ENCODE peak calls at places on chromosomes 4 and X, in nine cellular contexts. E is IMR-90, H is body of pancreas, M is upper lobe of left lung, V is colonic mucosa, Q is Peyer's patch, O is ascending aorta, L is heart left ventricle, K is stomach. T is an unnamed sample.

GRCh38 chrX:24513416-24513815 is 48.3 kb downstream of the PDK3 start:
- DNase-seq in E (no peak), H (no peak), M (no peak), V (no peak), Q (no peak), O (no peak), L (no peak), K (no peak), T (no peak)

GRCh38 chrX:10233173-10233572 is 76.4 kb downstream of the CLCN4 start:
- DNase-seq in E (peak; percentile 65), H (no peak), M (no peak), V (no peak), Q (no peak), O (no peak), L (no peak), K (no peak), T (no peak)

GRCh38 chrX:41922694-41923171 is 621 bp downstream of the CASK start:
- DNase-seq in E (no peak), H (peak; percentile 7), M (no peak), V (peak; percentile 29), Q (peak; percentile 64), O (no peak), L (peak; percentile 62), K (no peak), T (no peak)

GRCh38 chr4:188037003-188037713 is 41.6 kb downstream of the ZFP42 start:
- DNase-seq in E (no peak), H (no peak), M (no peak), V (no peak), Q (no peak), O (no peak), L (no peak), K (no peak), T (no peak)

GRCh38 chr4:19739101-19739651 is 512.5 kb upstream of the SLIT2 start:
- DNase-seq in E (peak; percentile 95), H (no peak), M (no peak), V (no peak), Q (no peak), O (no peak), L (no peak), K (no peak), T (no peak)

GRCh38 chr4:154329268-154329858 is 162.2 kb downstream of the DCHS2 start:
- DNase-seq in E (peak; percentile 10), H (no peak), M (peak; percentile 17), V (no peak), Q (no peak), O (no peak), L (peak; percentile 47), K (no peak), T (no peak)

GRCh38 chr4:112170451-112170993 is 25.3 kb downstream of the FAM241A start:
- DNase-seq in E (peak; percentile 92), H (no peak), M (no peak), V (no peak), Q (no peak), O (no peak), L (no peak), K (no peak), T (no peak)

GRCh38 chrX:16113978-16114554 is 9.3 kb upstream of the GRPR start:
- DNase-seq in E (no peak), H (no peak), M (no peak), V (no peak), Q (no peak), O (no peak), L (no peak), K (no peak), T (no peak)

GRCh38 chrX:47224266-47224895 is 5.9 kb downstream of the CDK16 start:
- DNase-seq in E (no peak), H (no peak), M (no peak), V (no peak), Q (no peak), O (no peak), L (no peak), K (no peak), T (no peak)

GRCh38 chrX:73876897-73877296 is 313.9 kb downstream of the CHIC1 start:
- DNase-seq in E (no peak), H (no peak), M (no peak), V (no peak), Q (no peak), O (no peak), L (no peak), K (no peak), T (no peak)

GRCh38 chr4:123096038-123096437 is 173.6 kb upstream of the NUDT6 start:
- DNase-seq in E (no peak), H (no peak), M (no peak), V (no peak), Q (no peak), O (no peak), L (no peak), K (no peak), T (no peak)

GRCh38 chr4:69759189-69759604 is 1.2 kb downstream of the SULT1B1 start:
- DNase-seq in E (no peak), H (no peak), M (no peak), V (peak; percentile 51), Q (no peak), O (no peak), L (no peak), K (no peak), T (no peak)

GRCh38 chrX:316351-317325 is 2.0 kb downstream of the GTPBP6 start:
- DNase-seq in E (no peak), H (no peak), M (peak; percentile 85), V (no peak), Q (no peak), O (no peak), L (peak; percentile 62), K (no peak), T (no peak)

GRCh38 chr4:55528495-55528894 is 18.2 kb downstream of the CLOCK start:
- DNase-seq in E (no peak), H (no peak), M (no peak), V (no peak), Q (no peak), O (no peak), L (no peak), K (no peak), T (no peak)

GRCh38 chrX:81662381-81662780 is 460.5 kb downstream of the SH3BGRL start:
- DNase-seq in E (no peak), H (no peak), M (no peak), V (no peak), Q (no peak), O (no peak), L (no peak), K (no peak), T (no peak)

GRCh38 chrX:143853488-143853887 is 30.4 kb upstream of the UBE2NL start:
- DNase-seq in E (no peak), H (no peak), M (no peak), V (no peak), Q (no peak), O (no peak), L (no peak), K (no peak), T (no peak)

GRCh38 chr4:8078109-8078494 is 80.5 kb downstream of the ABLIM2 start:
- DNase-seq in E (no peak), H (no peak), M (no peak), V (no peak), Q (no peak), O (no peak), L (peak; percentile 22), K (no peak), T (no peak)

GRCh38 chr4:23697001-23697528 is 192.8 kb downstream of the PPARGC1A start:
- DNase-seq in E (no peak), H (no peak), M (no peak), V (no peak), Q (no peak), O (no peak), L (no peak), K (no peak), T (no peak)

GRCh38 chr4:168917150-168917779 is 92.8 kb downstream of the CBR4 start:
- DNase-seq in E (peak; percentile 54), H (no peak), M (no peak), V (no peak), Q (no peak), O (no peak), L (no peak), K (no peak), T (no peak)

GRCh38 chrX:56503941-56504673 is 59.3 kb upstream of the UBQLN2 start:
- DNase-seq in E (no peak), H (no peak), M (no peak), V (no peak), Q (no peak), O (no peak), L (no peak), K (no peak), T (no peak)

GRCh38 chrX:56505866-56506265 is 57.6 kb upstream of the UBQLN2 start:
- DNase-seq in E (no peak), H (no peak), M (no peak), V (no peak), Q (no peak), O (no peak), L (no peak), K (no peak), T (no peak)
- H3K9me3 ChIP-seq in E (no peaks in the 10 kb centered on the region), H (no peaks in the 10 kb centered on the region), M (no peaks in the 10 kb centered on the region), V (no peaks in the 10 kb centered on the region), Q (no peaks in the 10 kb centered on the region), O (no peaks in the 10 kb centered on the region), L (no peaks in the 10 kb centered on the region), K (peaks cover 31% of the 10 kb centered on the region), T (no peaks in the 10 kb centered on the region)

DNA sequence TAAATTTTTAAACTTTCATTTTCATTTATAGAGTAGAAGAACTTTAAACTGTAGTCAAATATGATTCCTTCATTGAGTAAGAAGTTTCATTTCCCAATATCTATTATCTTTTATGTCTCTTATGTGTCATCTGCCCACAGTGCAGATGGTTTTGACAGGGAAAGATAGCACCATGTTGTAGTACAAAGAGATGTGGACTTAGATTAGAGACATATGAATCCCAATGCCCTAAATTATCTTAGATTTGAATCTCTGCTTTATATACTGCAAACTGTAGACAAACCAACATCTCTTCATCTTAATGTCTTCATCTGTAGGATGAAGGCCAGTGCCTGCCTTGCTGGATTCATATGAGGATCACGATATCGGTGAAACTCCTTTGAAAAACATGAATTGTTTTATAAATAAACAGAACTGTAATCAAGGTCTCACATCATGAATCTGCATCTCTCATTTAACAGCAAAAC is 217.5 kb downstream of the BANK1 start:
- DNase-seq in E (no peak), H (no peak), M (no peak), V (no peak), Q (no peak), O (no peak), L (no peak), K (no peak), T (no peak)
- H3K27ac ChIP-seq in E (no peak overlapping the region), H (no peak overlapping the region), M (no peak overlapping the region), V (no peak overlapping the region), Q (no peak overlapping the region), O (no peak overlapping the region), L (no peak overlapping the region), K (no peak overlapping the region), T (no peak overlapping the region)

DNA sequence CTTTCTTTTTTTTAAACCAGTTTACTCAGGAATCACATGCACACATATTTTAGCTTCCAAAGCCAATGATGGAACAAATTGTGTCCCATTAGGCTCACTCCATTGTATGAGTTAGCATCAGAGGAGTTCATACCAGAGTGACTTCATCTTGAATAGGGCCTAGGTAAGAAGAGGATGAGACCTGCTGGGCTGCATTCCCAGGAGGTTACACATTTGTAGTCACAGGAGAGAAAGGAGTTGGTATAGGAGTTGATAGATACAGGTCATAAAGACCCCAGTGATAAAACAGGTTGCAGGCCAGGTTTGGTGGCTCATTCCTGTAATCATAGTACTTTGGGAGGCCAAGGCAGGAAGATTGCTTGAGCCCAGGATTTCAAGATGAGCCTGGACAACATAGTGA is 9.3 kb downstream of the PDGFRA start:
- DNase-seq in E (no peak), H (no peak), M (no peak), V (no peak), Q (no peak), O (no peak), L (no peak), K (no peak), T (no peak)
- H3K9me3 ChIP-seq in E (peaks cover 11% of the 10 kb centered on the region), H (no peaks in the 10 kb centered on the region), M (peaks cover 7% of the 10 kb centered on the region), V (no peaks in the 10 kb centered on the region), Q (no peaks in the 10 kb centered on the region), O (no peaks in the 10 kb centered on the region), L (peaks cover 8% of the 10 kb centered on the region), K (no peaks in the 10 kb centered on the region), T (peaks cover 24% of the 10 kb centered on the region)

GRCh38 chrX:110167952-110168451 is 149.9 kb downstream of the AMMECR1 start:
- DNase-seq in E (no peak), H (no peak), M (peak; percentile 24), V (no peak), Q (no peak), O (no peak), L (no peak), K (no peak), T (no peak)
- H3K27ac ChIP-seq in E (no peak overlapping the region), H (no peak overlapping the region), M (no peak overlapping the region), V (no peak overlapping the region), Q (no peak overlapping the region), O (no peak overlapping the region), L (no peak overlapping the region), K (no peak overlapping the region), T (no peak overlapping the region)